ENCODE peak calls at places on chromosomes 2 and 18, in nine cellular contexts. C, D, O, J, K, Z, G, L and E are unnamed samples.

GRCh38 chr2:85134255-85135065 is 1.3 kb downstream of the TCF7L1 start:
- DNase-seq in G (no peak), K (no peak), D (peak), Z (peak), L (peak), O (no peak), C (no peak), J (no peak), E (peak)

GRCh38 chr18:24270937-24271380 is 126.7 kb downstream of the OSBPL1A start:
- DNase-seq in K (peak), J (no peak), D (peak), G (no peak), L (peak), Z (no peak), C (no peak), O (no peak), E (peak)

GRCh38 chr2:226798422-226799210 is 1.0 kb downstream of the IRS1 start:
- DNase-seq in O (peak), C (peak), J (peak), Z (peak), K (no peak), G (peak), L (peak), D (no peak), E (peak)

GRCh38 chr2:239148495-239149200 is 252.2 kb downstream of the HDAC4 start:
- DNase-seq in O (no peak), K (no peak), G (no peak), C (no peak), Z (no peak), J (no peak), L (no peak), D (no peak), E (no peak)

GRCh38 chr2:215772003-215772402 is 241.3 kb downstream of the MREG start:
- DNase-seq in K (no peak), O (no peak), D (no peak), C (no peak), L (peak), Z (no peak), G (no peak), J (no peak), E (no peak)

GRCh38 chr2:98359986-98360385 is 13.7 kb downstream of the CNGA3 start:
- DNase-seq in O (no peak), G (no peak), C (no peak), D (no peak), J (no peak), L (no peak), Z (no peak), K (no peak), E (no peak)

GRCh38 chr2:26488463-26489212 is 10.7 kb upstream of the OTOF start:
- DNase-seq in Z (no peak), L (no peak), K (no peak), C (no peak), O (no peak), G (no peak), J (peak), D (no peak), E (no peak)

GRCh38 chr2:176101216-176101845 is 1.7 kb downstream of the HOXD12 start:
- DNase-seq in Z (no peak), L (no peak), K (no peak), O (no peak), D (no peak), J (no peak), C (no peak), G (no peak), E (no peak)

GRCh38 chr18:71168576-71169145 is 879.8 kb downstream of the SOCS6 start:
- DNase-seq in K (no peak), Z (no peak), J (no peak), C (no peak), D (no peak), O (no peak), L (no peak), G (no peak), E (no peak)

GRCh38 chr2:234245945-234246344 is 195.4 kb downstream of the SPP2 start:
- DNase-seq in L (peak), Z (no peak), J (no peak), K (no peak), C (no peak), G (no peak), O (no peak), D (peak), E (no peak)

GRCh38 chr2:152396051-152396511 is 61.1 kb downstream of the FMNL2 start:
- DNase-seq in J (no peak), L (peak), C (no peak), Z (no peak), G (no peak), D (peak), O (no peak), K (no peak), E (no peak)

GRCh38 chr2:69087211-69087911 is 74.4 kb downstream of the ANTXR1 start:
- DNase-seq in G (no peak), L (no peak), D (no peak), O (no peak), J (no peak), Z (no peak), K (no peak), C (no peak), E (no peak)

GRCh38 chr18:77765468-77765867 is 515.8 kb downstream of the GALR1 start:
- DNase-seq in J (peak), C (no peak), Z (peak), K (no peak), G (no peak), O (no peak), L (no peak), D (peak), E (no peak)

GRCh38 chr2:160278889-160279196 is 78.8 kb upstream of the ITGB6 start:
- DNase-seq in K (no peak), O (no peak), C (no peak), D (no peak), G (no peak), J (no peak), Z (no peak), L (peak), E (no peak)

GRCh38 chr18:52945552-52945951 is 605.6 kb downstream of the DCC start:
- DNase-seq in Z (no peak), O (no peak), L (no peak), D (no peak), K (no peak), J (no peak), C (no peak), G (no peak), E (no peak)

GRCh38 chr2:15154289-15154688 is 406.8 kb downstream of the NBAS start:
- DNase-seq in C (no peak), O (no peak), Z (no peak), G (no peak), J (no peak), K (no peak), D (no peak), L (peak), E (no peak)

GRCh38 chr2:106582431-106583143 is 95.4 kb downstream of the CD8B2 start:
- DNase-seq in K (peak), L (peak), C (peak), G (peak), D (peak), J (peak), Z (peak), O (peak), E (peak)

GRCh38 chr2:98388601-98389247 is 42.5 kb downstream of the CNGA3 start:
- DNase-seq in G (no peak), L (no peak), D (no peak), Z (no peak), O (no peak), C (no peak), J (no peak), K (no peak), E (no peak)

GRCh38 chr18:2914185-2914584 is 67.4 kb downstream of the EMILIN2 start:
- DNase-seq in O (no peak), Z (no peak), D (no peak), J (no peak), L (no peak), G (no peak), K (no peak), C (no peak), E (no peak)

GRCh38 chr2:71880287-71880686 is 267.4 kb downstream of the CYP26B1 start:
- DNase-seq in O (no peak), K (no peak), L (no peak), Z (no peak), C (no peak), J (no peak), G (no peak), D (no peak), E (no peak)

GRCh38 chr2:42125887-42126594 is 43.1 kb upstream of the EML4 start:
- DNase-seq in C (no peak), G (no peak), K (no peak), J (no peak), O (no peak), D (peak), L (no peak), Z (no peak), E (no peak)

GRCh38 chr2:84830095-84830494 is 50.8 kb downstream of the TRABD2A start:
- DNase-seq in O (no peak), Z (no peak), J (no peak), C (no peak), K (no peak), G (no peak), L (no peak), D (no peak), E (no peak)

GRCh38 chr2:173058673-173059072 is 17.0 kb upstream of the MAP3K20 start:
- DNase-seq in J (no peak), K (no peak), L (no peak), O (no peak), G (no peak), Z (no peak), C (no peak), D (no peak), E (no peak)

GRCh38 chr2:12316464-12316863 is 400.3 kb upstream of the TRIB2 start:
- DNase-seq in L (no peak), D (no peak), G (no peak), K (no peak), C (no peak), Z (no peak), O (no peak), J (no peak), E (no peak)

GRCh38 chr2:186592137-186592875 is 2.5 kb downstream of the ITGAV start:
- DNase-seq in K (no peak), C (no peak), J (no peak), Z (no peak), O (no peak), D (no peak), L (peak), G (no peak), E (no peak)

GRCh38 chr2:48723125-48723524 is 32.4 kb downstream of the LHCGR start:
- DNase-seq in L (peak), J (no peak), G (no peak), Z (no peak), D (peak), K (peak), O (no peak), C (no peak), E (no peak)

GRCh38 chr18:22194151-22194598 is 24.8 kb downstream of the GATA6 start:
- DNase-seq in C (no peak), O (no peak), K (no peak), G (no peak), L (no peak), D (no peak), J (no peak), Z (no peak), E (peak)

GRCh38 chr2:134927195-134927594 is 8.6 kb downstream of the CCNT2 start:
- DNase-seq in K (no peak), L (peak), J (no peak), C (no peak), O (no peak), D (no peak), G (no peak), Z (no peak), E (no peak)

GRCh38 chr18:79503406-79503805 is 107.7 kb downstream of the NFATC1 start:
- DNase-seq in L (no peak), O (no peak), D (no peak), C (no peak), G (no peak), J (no peak), Z (no peak), K (no peak), E (no peak)

GRCh38 chr2:155866477-155866876 is 466.0 kb downstream of the NR4A2 start:
- DNase-seq in K (no peak), Z (no peak), O (no peak), D (no peak), G (no peak), J (no peak), C (no peak), L (no peak), E (no peak)